ENCODE peak calls at places on chromosomes 2 and 18, in ten cellular contexts. X, M, N, T, J, I, C, Q, S and A are unnamed samples.

GRCh38 chr2:173217106-173217840 is 137.4 kb upstream of the CDCA7 start:
- DNase-seq in X (no peak), M (no peak), N (no peak), T (no peak), J (no peak), I (no peak), C (no peak), Q (no peak), S (no peak), A (no peak)

GRCh38 chr2:10774394-10774793 is 38.2 kb downstream of the PDIA6 start:
- DNase-seq in X (no peak), M (no peak), N (no peak), T (no peak), J (no peak), I (no peak), C (no peak), Q (no peak), S (no peak), A (no peak)

GRCh38 chr2:85799215-85799956 is 45.6 kb downstream of the ATOH8 start:
- DNase-seq in X (peak; percentile 71), M (no peak), N (peak; percentile 51), T (no peak), J (no peak), I (no peak), C (peak; percentile 26), Q (no peak), S (no peak), A (no peak)

GRCh38 chr2:65465857-65466256 is 33.5 kb upstream of the SPRED2 start:
- DNase-seq in X (no peak), M (no peak), N (no peak), T (no peak), J (no peak), I (no peak), C (no peak), Q (no peak), S (no peak), A (no peak)

GRCh38 chr2:169613876-169614275 is 29.7 kb downstream of the PPIG start:
- DNase-seq in X (no peak), M (no peak), N (no peak), T (no peak), J (no peak), I (no peak), C (no peak), Q (no peak), S (no peak), A (no peak)

GRCh38 chr2:119049968-119050657 is 108.1 kb downstream of the MARCO start:
- DNase-seq in X (peak; percentile 26), M (no peak), N (no peak), T (peak; percentile 2), J (no peak), I (no peak), C (no peak), Q (no peak), S (peak; percentile 44), A (no peak)

GRCh38 chr18:59232309-59233016 is 12.5 kb downstream of the GRP start:
- DNase-seq in X (no peak), M (no peak), N (no peak), T (no peak), J (no peak), I (no peak), C (no peak), Q (no peak), S (peak; percentile 21), A (no peak)

GRCh38 chr2:67895171-67895941 is 167.4 kb downstream of the C1D start:
- DNase-seq in X (no peak), M (no peak), N (no peak), T (no peak), J (peak; percentile 44), I (no peak), C (no peak), Q (no peak), S (no peak), A (no peak)

GRCh38 chr2:136060401-136060940 is 57.5 kb downstream of the CXCR4 start:
- DNase-seq in X (no peak), M (no peak), N (no peak), T (no peak), J (no peak), I (no peak), C (no peak), Q (no peak), S (no peak), A (no peak)

GRCh38 chr2:119943058-119943457 is 69.8 kb upstream of the EPB41L5 start:
- DNase-seq in X (no peak), M (no peak), N (no peak), T (no peak), J (peak; percentile 54), I (peak; percentile 8), C (no peak), Q (peak; percentile 1), S (no peak), A (no peak)

GRCh38 chr18:43893001-43893637 is 615.8 kb upstream of the SYT4 start:
- DNase-seq in X (peak; percentile 85), M (no peak), N (no peak), T (no peak), J (peak; percentile 97), I (peak; percentile 82), C (no peak), Q (peak; percentile 96), S (no peak), A (no peak)

GRCh38 chr18:44696892-44697291 is 16.2 kb downstream of the SETBP1 start:
- DNase-seq in X (no peak), M (no peak), N (no peak), T (no peak), J (peak; percentile 42), I (no peak), C (no peak), Q (peak; percentile 41), S (no peak), A (no peak)

GRCh38 chr2:63842149-63843061 is 709 bp downstream of the UGP2 start:
- DNase-seq in X (peak; percentile 45), M (no peak), N (peak; percentile 37), T (peak; percentile 17), J (peak; percentile 87), I (no peak), C (peak; percentile 37), Q (peak; percentile 86), S (peak; percentile 36), A (no peak)

GRCh38 chr2:158493458-158493857 is 36.7 kb downstream of the PKP4 start:
- DNase-seq in X (no peak), M (no peak), N (no peak), T (no peak), J (no peak), I (no peak), C (no peak), Q (no peak), S (no peak), A (no peak)

GRCh38 chr2:37499113-37499512 is 154.7 kb downstream of the QPCT start:
- DNase-seq in X (no peak), M (no peak), N (no peak), T (no peak), J (no peak), I (no peak), C (no peak), Q (no peak), S (no peak), A (no peak)

GRCh38 chr18:13112982-13113381 is 105.6 kb upstream of the LDLRAD4 start:
- DNase-seq in X (peak; percentile 24), M (no peak), N (no peak), T (peak; percentile 5), J (peak; percentile 44), I (no peak), C (no peak), Q (peak; percentile 55), S (peak; percentile 47), A (no peak)

GRCh38 chr18:34787931-34788532 is 77.9 kb downstream of the DTNA start:
- DNase-seq in X (peak; percentile 65), M (no peak), N (peak; percentile 78), T (peak; percentile 86), J (peak; percentile 81), I (no peak), C (no peak), Q (peak; percentile 66), S (peak; percentile 81), A (peak; percentile 0)

GRCh38 chr2:174035981-174036742 is 71.0 kb upstream of the SP3 start:
- DNase-seq in X (peak; percentile 74), M (no peak), N (no peak), T (no peak), J (peak; percentile 58), I (no peak), C (no peak), Q (peak; percentile 92), S (no peak), A (no peak)

GRCh38 chr2:27255187-27255586 is 7.7 kb downstream of the SLC30A3 start:
- DNase-seq in X (no peak), M (no peak), N (no peak), T (no peak), J (no peak), I (no peak), C (no peak), Q (no peak), S (no peak), A (no peak)

GRCh38 chr2:191360918-191361317 is 115.7 kb downstream of the MYO1B start:
- DNase-seq in X (no peak), M (no peak), N (no peak), T (no peak), J (no peak), I (no peak), C (no peak), Q (no peak), S (no peak), A (no peak)

GRCh38 chr2:172617115-172617514 is 61.2 kb downstream of the PDK1 start:
- DNase-seq in X (no peak), M (no peak), N (no peak), T (no peak), J (no peak), I (no peak), C (no peak), Q (no peak), S (no peak), A (no peak)

GRCh38 chr2:18750662-18751554 is 161.5 kb upstream of the NT5C1B start:
- DNase-seq in X (no peak), M (no peak), N (no peak), T (no peak), J (peak; percentile 70), I (no peak), C (no peak), Q (peak; percentile 71), S (no peak), A (no peak)

GRCh38 chr2:94759211-94759610 is 112.0 kb upstream of the TEKT4 start:
- DNase-seq in X (peak; percentile 75), M (no peak), N (peak; percentile 8), T (no peak), J (no peak), I (no peak), C (peak; percentile 23), Q (peak; percentile 5), S (no peak), A (no peak)

GRCh38 chr2:73031725-73032701 is 39.5 kb downstream of the SFXN5 start:
- DNase-seq in X (no peak), M (no peak), N (peak; percentile 16), T (no peak), J (no peak), I (no peak), C (no peak), Q (no peak), S (no peak), A (no peak)